ENCODE peak calls at places on chromosomes 5 and 9, in four cellular contexts. L is AG08396, X is activated T-helper 1 cell treated with Interleukin-2 at 50 U/mL for 16 hours, F is LHCN-M2. S is an unnamed sample.

GRCh38 chr5:124628251-124628650 is 118.2 kb downstream of the ZNF608 start:
- DNase-seq in L (no peak), X (no peak), F (no peak), S (no peak)

GRCh38 chr5:83034036-83034435 is 43.2 kb downstream of the TMEM167A start:
- DNase-seq in L (no peak), X (no peak), F (no peak), S (no peak)

GRCh38 chr5:59445741-59446140 is 447.8 kb downstream of the PDE4D start:
- DNase-seq in L (no peak), X (no peak), F (no peak), S (no peak)

GRCh38 chr9:90965911-90966290 is 164.3 kb downstream of the SYK start:
- DNase-seq in L (no peak), X (no peak), F (no peak), S (no peak)

GRCh38 chr5:115415143-115415491 is 118.7 kb upstream of the CCDC112 start:
- DNase-seq in L (peak; percentile 36), X (no peak), F (peak; percentile 73), S (no peak)

GRCh38 chr5:14560091-14560595 is 21.4 kb upstream of the OTULINL start:
- DNase-seq in L (no peak), X (no peak), F (no peak), S (no peak)

GRCh38 chr9:71604197-71605063 is 163.9 kb downstream of the CEMIP2 start:
- DNase-seq in L (peak; percentile 60), X (peak; percentile 65), F (peak; percentile 48), S (peak; percentile 18)

GRCh38 chr9:94920439-94920951 is 194.0 kb downstream of the AOPEP start:
- DNase-seq in L (peak; percentile 29), X (no peak), F (peak; percentile 75), S (peak; percentile 45)

GRCh38 chr9:83708515-83709158 is 879 bp upstream of the UBQLN1 start:
- DNase-seq in L (peak; percentile 68), X (peak; percentile 16), F (peak; percentile 56), S (no peak)

S was measured in SK-N-MC.